ENCODE peak calls at places on chromosomes 12 and 14, in nine cellular contexts. One of them, this sample, is unnamed.

GRCh38 chr14:73591690-73592448 is at the start of gene ACOT4:
- DNase-seq in thoracic aorta: no peak
- DNase-seq in ecto neural progenitor cell: peak
- DNase-seq in SK-MEL-5: no peak
- DNase-seq in occipital lobe: peak
- DNase-seq in NCI-H345: peak
- DNase-seq in HS-5: no peak
- DNase-seq in EL: peak
- DNase-seq in amygdala: peak
- DNase-seq in this sample: no peak

GRCh38 chr14:23661542-23661941 is 25.4 kb downstream of the DHRS2 start:
- DNase-seq in thoracic aorta: no peak
- DNase-seq in ecto neural progenitor cell: no peak
- DNase-seq in SK-MEL-5: no peak
- DNase-seq in occipital lobe: no peak
- DNase-seq in NCI-H345: peak
- DNase-seq in HS-5: no peak
- DNase-seq in EL: no peak
- DNase-seq in amygdala: no peak
- DNase-seq in this sample: no peak

GRCh38 chr12:9782547-9783382 is 22.1 kb upstream of the CD69 start:
- DNase-seq in thoracic aorta: no peak
- DNase-seq in ecto neural progenitor cell: no peak
- DNase-seq in SK-MEL-5: no peak
- DNase-seq in occipital lobe: no peak
- DNase-seq in NCI-H345: no peak
- DNase-seq in HS-5: no peak
- DNase-seq in EL: no peak
- DNase-seq in amygdala: no peak
- DNase-seq in this sample: no peak

GRCh38 chr14:71931492-71932228 is 569 bp upstream of the RGS6 start:
- DNase-seq in thoracic aorta: no peak
- DNase-seq in ecto neural progenitor cell: no peak
- DNase-seq in SK-MEL-5: no peak
- DNase-seq in occipital lobe: peak
- DNase-seq in NCI-H345: peak
- DNase-seq in HS-5: no peak
- DNase-seq in EL: no peak
- DNase-seq in amygdala: peak
- DNase-seq in this sample: no peak

GRCh38 chr12:131468206-131468605 is 242.7 kb upstream of the SFSWAP start:
- DNase-seq in thoracic aorta: no peak
- DNase-seq in ecto neural progenitor cell: peak
- DNase-seq in SK-MEL-5: no peak
- DNase-seq in occipital lobe: no peak
- DNase-seq in NCI-H345: no peak
- DNase-seq in HS-5: no peak
- DNase-seq in EL: no peak
- DNase-seq in amygdala: no peak
- DNase-seq in this sample: no peak

GRCh38 chr12:554001-554285 is 94.2 kb downstream of the B4GALNT3 start:
- DNase-seq in thoracic aorta: no peak
- DNase-seq in ecto neural progenitor cell: no peak
- DNase-seq in SK-MEL-5: no peak
- DNase-seq in occipital lobe: no peak
- DNase-seq in NCI-H345: no peak
- DNase-seq in HS-5: no peak
- DNase-seq in EL: no peak
- DNase-seq in amygdala: no peak
- DNase-seq in this sample: no peak

GRCh38 chr14:90678846-90679362 is 137.3 kb downstream of the TTC7B start:
- DNase-seq in thoracic aorta: no peak
- DNase-seq in ecto neural progenitor cell: no peak
- DNase-seq in SK-MEL-5: no peak
- DNase-seq in occipital lobe: no peak
- DNase-seq in NCI-H345: no peak
- DNase-seq in HS-5: no peak
- DNase-seq in EL: no peak
- DNase-seq in amygdala: no peak
- DNase-seq in this sample: no peak

GRCh38 chr14:67358914-67359313 is 690 bp downstream of the ATP6V1D start:
- DNase-seq in thoracic aorta: no peak
- DNase-seq in ecto neural progenitor cell: no peak
- DNase-seq in SK-MEL-5: peak
- DNase-seq in occipital lobe: no peak
- DNase-seq in NCI-H345: peak
- DNase-seq in HS-5: no peak
- DNase-seq in EL: no peak
- DNase-seq in amygdala: no peak
- DNase-seq in this sample: no peak

GRCh38 chr14:105525861-105526780 is at the start of gene TMEM121:
- DNase-seq in thoracic aorta: no peak
- DNase-seq in ecto neural progenitor cell: peak
- DNase-seq in SK-MEL-5: peak
- DNase-seq in occipital lobe: peak
- DNase-seq in NCI-H345: peak
- DNase-seq in HS-5: no peak
- DNase-seq in EL: no peak
- DNase-seq in amygdala: no peak
- DNase-seq in this sample: no peak

GRCh38 chr12:30996255-30996654 is 69.7 kb downstream of the TSPAN11 start:
- DNase-seq in thoracic aorta: no peak
- DNase-seq in ecto neural progenitor cell: no peak
- DNase-seq in SK-MEL-5: no peak
- DNase-seq in occipital lobe: no peak
- DNase-seq in NCI-H345: no peak
- DNase-seq in HS-5: no peak
- DNase-seq in EL: peak
- DNase-seq in amygdala: no peak
- DNase-seq in this sample: no peak

This sample was measured in BJ.